ENCODE peak calls at places on chromosomes 3 and 15, in six cellular contexts. U is brain microvascular endothelial cell, H is stomach, K is AG04450, A is A673, L is lower leg skin. B is an unnamed sample.

GRCh38 chr3:188890572-188891270 is 281.1 kb upstream of the TPRG1 start:
- DNase-seq in U (no peak), H (no peak), K (no peak), A (peak; percentile 29), L (no peak), B (peak; percentile 49)

GRCh38 chr3:42906085-42906904 is at the start of gene ZNF662:
- DNase-seq in U (no peak), H (peak; percentile 36), K (no peak), A (no peak), L (peak; percentile 90), B (no peak)

GRCh38 chr3:16816048-16816780 is 68.5 kb upstream of the PLCL2 start:
- DNase-seq in U (no peak), H (no peak), K (no peak), A (no peak), L (no peak), B (no peak)

GRCh38 chr3:192916455-192917257 is 1.0 kb downstream of the MB21D2 start:
- DNase-seq in U (peak; percentile 51), H (peak; percentile 63), K (no peak), A (peak; percentile 91), L (peak; percentile 95), B (no peak)

GRCh38 chr3:45453887-45454286 is 65.5 kb downstream of the LARS2 start:
- DNase-seq in U (no peak), H (no peak), K (no peak), A (no peak), L (no peak), B (no peak)

GRCh38 chr15:57044072-57044702 is 125.7 kb downstream of the TCF12 start:
- DNase-seq in U (no peak), H (no peak), K (no peak), A (no peak), L (no peak), B (no peak)

GRCh38 chr3:43391621-43392020 is 105.3 kb downstream of the SNRK start:
- DNase-seq in U (no peak), H (no peak), K (no peak), A (no peak), L (no peak), B (no peak)

GRCh38 chr3:49940667-49941249 is 808 bp downstream of the RBM6 start:
- DNase-seq in U (no peak), H (no peak), K (no peak), A (no peak), L (no peak), B (no peak)

GRCh38 chr3:32814371-32814770 is 3.4 kb upstream of the TRIM71 start:
- DNase-seq in U (no peak), H (no peak), K (no peak), A (no peak), L (peak; percentile 18), B (no peak)

GRCh38 chr3:148792540-148792939 is 35.1 kb upstream of the CPB1 start:
- DNase-seq in U (no peak), H (no peak), K (no peak), A (no peak), L (no peak), B (no peak)

GRCh38 chr3:42066516-42067181 is 24.5 kb upstream of the TRAK1 start:
- DNase-seq in U (peak; percentile 81), H (no peak), K (no peak), A (peak; percentile 14), L (no peak), B (no peak)

GRCh38 chr15:80640546-80641121 is 54.5 kb upstream of the ABHD17C start:
- DNase-seq in U (no peak), H (no peak), K (no peak), A (no peak), L (no peak), B (no peak)

GRCh38 chr3:26438981-26439884 is 183.3 kb upstream of the LRRC3B start:
- DNase-seq in U (no peak), H (no peak), K (no peak), A (no peak), L (no peak), B (no peak)

GRCh38 chr15:64216722-64217428 is 54.1 kb upstream of the PPIB start:
- DNase-seq in U (no peak), H (no peak), K (no peak), A (no peak), L (no peak), B (no peak)

GRCh38 chr15:52306270-52306669 is 10.7 kb upstream of the MYO5C start:
- DNase-seq in U (peak; percentile 54), H (no peak), K (peak; percentile 26), A (no peak), L (no peak), B (peak; percentile 44)

GRCh38 chr3:197750396-197750831 is 731 bp downstream of the FYTTD1 start:
- DNase-seq in U (peak; percentile 67), H (peak; percentile 72), K (no peak), A (peak; percentile 70), L (peak; percentile 91), B (no peak)

GRCh38 chr3:66381621-66382020 is 119.2 kb downstream of the LRIG1 start:
- DNase-seq in U (no peak), H (no peak), K (no peak), A (no peak), L (peak; percentile 59), B (no peak)

GRCh38 chr3:71873093-71873611 is 88.2 kb upstream of the PROK2 start:
- DNase-seq in U (no peak), H (no peak), K (no peak), A (no peak), L (no peak), B (no peak)

GRCh38 chr3:111218615-111219014 is 147.0 kb downstream of the NECTIN3 start:
- DNase-seq in U (no peak), H (no peak), K (no peak), A (no peak), L (no peak), B (no peak)

GRCh38 chr3:27545061-27545460 is 60.9 kb upstream of the SLC4A7 start:
- DNase-seq in U (no peak), H (no peak), K (no peak), A (no peak), L (no peak), B (no peak)

GRCh38 chr15:57486807-57487206 is 104.9 kb upstream of the MYZAP start:
- DNase-seq in U (no peak), H (no peak), K (no peak), A (no peak), L (no peak), B (no peak)

GRCh38 chr3:140128217-140129137 is 193.5 kb downstream of the CLSTN2 start:
- DNase-seq in U (peak; percentile 20), H (peak; percentile 29), K (no peak), A (peak; percentile 68), L (no peak), B (no peak)

GRCh38 chr15:22968356-22968755 is 11.8 kb downstream of the CYFIP1 start:
- DNase-seq in U (peak; percentile 93), H (no peak), K (peak; percentile 78), A (no peak), L (no peak), B (peak; percentile 59)

GRCh38 chr3:196662711-196663571 is 23.4 kb downstream of the NRROS start:
- DNase-seq in U (peak; percentile 31), H (no peak), K (no peak), A (no peak), L (no peak), B (no peak)

GRCh38 chr3:20637729-20638128 is 451.7 kb upstream of the SGO1 start:
- DNase-seq in U (no peak), H (no peak), K (no peak), A (peak; percentile 62), L (no peak), B (no peak)

DNA sequence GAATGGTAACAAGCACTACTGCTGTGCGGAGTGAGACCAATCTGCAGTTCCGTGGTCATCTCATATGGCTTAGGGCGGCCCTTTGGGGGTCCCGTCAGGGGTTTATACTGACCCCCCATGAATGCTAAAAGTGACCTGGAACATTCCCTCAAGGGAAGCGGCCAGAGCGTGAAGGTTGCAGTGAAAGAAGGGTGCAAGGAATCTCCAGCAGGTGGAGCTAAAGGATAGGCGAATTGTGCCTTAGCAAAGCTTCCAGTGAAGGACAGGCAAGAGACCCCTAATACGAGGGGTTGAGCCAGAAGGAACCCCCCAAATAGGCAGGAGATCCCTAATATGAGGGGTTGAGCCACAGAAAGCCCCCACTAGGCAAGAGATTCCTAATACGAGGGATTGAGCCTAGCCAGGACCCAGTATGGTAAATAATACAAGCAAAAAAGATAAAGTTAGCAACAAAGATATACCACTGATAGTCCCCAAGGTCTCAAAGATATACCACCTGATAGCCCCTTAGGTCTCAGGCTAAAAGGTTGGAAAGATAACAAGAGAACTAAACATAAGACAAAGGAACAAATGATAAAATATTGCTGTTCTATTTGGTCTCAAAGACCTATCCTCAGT is 32.8 kb downstream of the ZNF589 start:
- DNase-seq in U (peak; percentile 48), H (peak; percentile 57), K (peak; percentile 13), A (peak; percentile 47), L (peak; percentile 85), B (no peak)
- TF ChIP-seq CTCF in U (peak; percentile 86), H (peak; percentile 85), K (peak; percentile 84), A (peak; percentile 60), L (no peak), B (peak; percentile 76)

DNA sequence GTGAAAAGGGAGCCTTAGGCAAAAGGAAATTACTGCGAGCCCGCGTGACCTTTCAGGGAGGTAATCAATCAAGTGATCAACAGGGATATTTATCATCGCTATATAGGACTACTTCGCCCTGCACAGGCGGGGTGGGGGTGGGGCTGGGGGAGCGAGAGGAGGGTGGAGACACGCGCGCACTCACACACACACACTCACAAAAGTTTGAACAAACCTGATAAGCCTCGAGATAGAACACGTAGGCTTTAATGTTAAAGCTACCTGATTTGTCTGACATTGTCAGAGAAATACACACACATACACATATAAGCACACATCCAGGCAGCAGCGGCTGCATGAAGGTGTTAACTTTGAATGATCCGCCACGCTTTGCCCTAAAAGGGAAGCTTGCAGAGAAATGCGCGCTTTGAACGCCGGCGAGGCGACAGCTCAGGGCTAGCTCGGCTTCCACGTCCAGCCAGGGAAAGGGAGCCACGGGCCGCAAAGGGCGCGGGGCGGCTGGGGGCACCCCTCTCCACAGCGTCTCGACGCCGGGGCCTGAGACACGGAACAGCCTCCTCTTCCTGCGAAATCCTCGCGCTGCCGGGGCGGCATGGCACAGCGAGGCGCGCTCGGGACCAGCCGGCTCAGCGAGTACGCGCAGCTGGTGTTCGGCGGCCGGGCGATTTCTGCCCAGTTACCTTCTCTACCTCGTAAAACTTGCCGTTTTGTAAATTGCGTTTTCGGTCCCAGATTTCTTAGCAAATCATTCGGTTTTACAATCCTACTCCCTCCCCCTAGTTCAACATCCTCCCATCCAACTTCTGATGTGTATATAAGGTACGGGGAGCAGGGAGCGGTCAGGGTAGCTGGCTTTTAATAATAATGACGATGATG is 4.8 kb upstream of the MECOM start:
- DNase-seq in U (no peak), H (peak; percentile 64), K (no peak), A (peak; percentile 24), L (no peak), B (no peak)
- H3K4me3 ChIP-seq in U (peak overlapping the region; percentile 47), H (peak overlapping the region; percentile 46), K (peak overlapping the region; percentile 55), A (peak overlapping the region; percentile 21), L (no peak overlapping the region), B (peak overlapping the region; percentile 23)

GRCh38 chr3:138009476-138010272 is at the start of gene CLDN18:
- DNase-seq in U (no peak), H (peak; percentile 84), K (no peak), A (no peak), L (no peak), B (no peak)
- TF ChIP-seq CTCF in U (no peak), H (peak; percentile 9), K (no peak), A (no peak), L (no peak), B (no peak)

DNA sequence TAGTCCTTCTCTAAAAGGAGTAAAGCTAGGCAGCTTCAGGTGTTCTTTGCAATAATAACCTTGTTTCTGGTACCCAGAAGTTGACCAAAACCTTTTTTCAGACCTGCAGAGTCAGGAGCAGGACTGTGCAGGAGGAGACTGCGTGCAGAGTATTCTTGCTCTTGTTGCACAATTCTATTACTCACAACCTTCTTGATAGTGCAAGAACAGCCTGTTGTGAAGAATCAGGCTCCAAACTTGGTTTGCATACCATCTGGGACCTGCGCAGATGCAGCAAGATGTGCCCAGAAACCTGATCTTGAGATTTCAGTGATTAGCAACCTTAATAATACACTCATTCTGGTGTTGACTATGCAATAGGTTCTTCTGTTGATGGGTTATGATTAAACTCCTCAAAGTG is 111.9 kb downstream of the ATG7 start:
- DNase-seq in U (no peak), H (no peak), K (no peak), A (no peak), L (no peak), B (no peak)
- H3K4me3 ChIP-seq in U (no peak overlapping the region), H (no peak overlapping the region), K (no peak overlapping the region), A (no peak overlapping the region), L (no peak overlapping the region), B (no peak overlapping the region)

B was measured in AG04449.